ENCODE peak calls at places on chromosomes 3 and 15, in four cellular contexts. L, T, Y and P are unnamed samples.

GRCh38 chr3:14256561-14257342 is 78.1 kb downstream of the LSM3 start:
- DNase-seq in L (no peak), T (no peak), Y (peak; percentile 64), P (no peak)

GRCh38 chr15:64731807-64732151 is 43.6 kb downstream of the RBPMS2 start:
- DNase-seq in L (no peak), T (no peak), Y (no peak), P (no peak)

GRCh38 chr3:45541326-45542321 is 52.9 kb upstream of the LIMD1 start:
- DNase-seq in L (no peak), T (no peak), Y (no peak), P (peak; percentile 46)

GRCh38 chr15:74786659-74787165 is 4.8 kb downstream of the CSK start:
- DNase-seq in L (no peak), T (no peak), Y (no peak), P (no peak)

GRCh38 chr15:88878720-88879184 is 16.6 kb downstream of the HAPLN3 start:
- DNase-seq in L (peak; percentile 47), T (peak; percentile 55), Y (peak; percentile 71), P (no peak)

GRCh38 chr3:127984241-127984975 is 67.8 kb upstream of the SEC61A1 start:
- DNase-seq in L (no peak), T (no peak), Y (no peak), P (no peak)

GRCh38 chr3:156187146-156187769 is 66.9 kb downstream of the KCNAB1 start:
- DNase-seq in L (peak; percentile 21), T (peak; percentile 40), Y (no peak), P (no peak)

GRCh38 chr3:176577462-176577861 is 619.8 kb downstream of the TBL1XR1 start:
- DNase-seq in L (no peak), T (no peak), Y (no peak), P (no peak)

GRCh38 chr3:79506751-79507150 is 261.0 kb downstream of the ROBO1 start:
- DNase-seq in L (no peak), T (no peak), Y (no peak), P (no peak)

GRCh38 chr15:75349851-75350588 is 3.2 kb downstream of the NEIL1 start:
- DNase-seq in L (no peak), T (no peak), Y (no peak), P (peak; percentile 17)

GRCh38 chr15:98776607-98777281 is 128.4 kb downstream of the IGF1R start:
- DNase-seq in L (peak; percentile 38), T (peak; percentile 35), Y (peak; percentile 70), P (no peak)

GRCh38 chr3:21310176-21310575 is 440.8 kb downstream of the ZNF385D start:
- DNase-seq in L (no peak), T (no peak), Y (no peak), P (no peak)

GRCh38 chr3:132660745-132661067 is 577 bp downstream of the UBA5 start:
- DNase-seq in L (no peak), T (peak; percentile 13), Y (no peak), P (no peak)

GRCh38 chr3:24160424-24160823 is 215.3 kb downstream of the NR1D2 start:
- DNase-seq in L (no peak), T (peak; percentile 47), Y (no peak), P (no peak)

GRCh38 chr15:27486676-27487290 is 515.8 kb downstream of the GABRG3 start:
- DNase-seq in L (no peak), T (no peak), Y (no peak), P (no peak)

GRCh38 chr3:129985113-129985512 is 10.6 kb downstream of the TRH start:
- DNase-seq in L (no peak), T (no peak), Y (no peak), P (no peak)

GRCh38 chr15:79179108-79179561 is 88.6 kb upstream of the RASGRF1 start:
- DNase-seq in L (peak; percentile 25), T (peak; percentile 7), Y (no peak), P (no peak)

GRCh38 chr3:53422954-53423708 is 71.3 kb upstream of the CACNA1D start:
- DNase-seq in L (no peak), T (no peak), Y (no peak), P (no peak)

GRCh38 chr3:12044860-12045259 is 40.7 kb downstream of the SYN2 start:
- DNase-seq in L (no peak), T (no peak), Y (no peak), P (no peak)

DNA sequence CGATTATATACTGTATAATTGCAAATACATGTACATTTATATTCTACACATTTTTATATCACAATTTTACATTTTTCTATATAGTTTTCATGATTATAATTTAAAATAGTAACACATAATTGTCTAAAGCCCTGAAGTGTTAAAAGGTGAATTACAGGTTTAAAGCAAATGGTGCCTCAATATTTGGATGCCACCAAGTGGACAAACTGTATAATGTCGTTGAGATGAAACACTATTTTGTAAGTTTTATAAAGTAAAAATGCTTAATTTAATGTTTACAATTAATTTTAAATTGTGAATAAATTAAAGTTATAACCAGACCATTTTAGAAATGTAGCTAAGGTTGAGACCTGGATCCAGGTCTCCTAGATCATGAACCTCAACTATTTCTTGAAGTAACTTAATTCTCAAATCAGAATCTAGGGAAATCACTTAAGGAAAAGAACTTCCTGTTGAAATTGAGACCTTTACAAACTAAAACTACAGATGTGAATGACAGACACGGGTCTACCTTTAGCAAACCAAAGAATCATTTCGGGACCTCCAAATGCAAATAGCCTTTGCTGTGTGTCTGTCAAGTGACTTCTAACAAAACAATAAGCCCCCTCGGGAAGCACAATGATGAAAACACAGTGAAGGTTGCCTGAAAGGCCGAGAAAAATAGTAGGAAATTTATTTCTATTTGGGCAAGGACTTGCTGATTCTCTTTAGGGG is 37.8 kb downstream of the EHHADH start:
- DNase-seq in L (no peak), T (peak; percentile 48), Y (no peak), P (no peak)
- H3K4me3 ChIP-seq in L (peak overlapping the region; percentile 32), T (peak overlapping the region; percentile 21), Y (peak overlapping the region; percentile 35), P (no peak overlapping the region)

DNA sequence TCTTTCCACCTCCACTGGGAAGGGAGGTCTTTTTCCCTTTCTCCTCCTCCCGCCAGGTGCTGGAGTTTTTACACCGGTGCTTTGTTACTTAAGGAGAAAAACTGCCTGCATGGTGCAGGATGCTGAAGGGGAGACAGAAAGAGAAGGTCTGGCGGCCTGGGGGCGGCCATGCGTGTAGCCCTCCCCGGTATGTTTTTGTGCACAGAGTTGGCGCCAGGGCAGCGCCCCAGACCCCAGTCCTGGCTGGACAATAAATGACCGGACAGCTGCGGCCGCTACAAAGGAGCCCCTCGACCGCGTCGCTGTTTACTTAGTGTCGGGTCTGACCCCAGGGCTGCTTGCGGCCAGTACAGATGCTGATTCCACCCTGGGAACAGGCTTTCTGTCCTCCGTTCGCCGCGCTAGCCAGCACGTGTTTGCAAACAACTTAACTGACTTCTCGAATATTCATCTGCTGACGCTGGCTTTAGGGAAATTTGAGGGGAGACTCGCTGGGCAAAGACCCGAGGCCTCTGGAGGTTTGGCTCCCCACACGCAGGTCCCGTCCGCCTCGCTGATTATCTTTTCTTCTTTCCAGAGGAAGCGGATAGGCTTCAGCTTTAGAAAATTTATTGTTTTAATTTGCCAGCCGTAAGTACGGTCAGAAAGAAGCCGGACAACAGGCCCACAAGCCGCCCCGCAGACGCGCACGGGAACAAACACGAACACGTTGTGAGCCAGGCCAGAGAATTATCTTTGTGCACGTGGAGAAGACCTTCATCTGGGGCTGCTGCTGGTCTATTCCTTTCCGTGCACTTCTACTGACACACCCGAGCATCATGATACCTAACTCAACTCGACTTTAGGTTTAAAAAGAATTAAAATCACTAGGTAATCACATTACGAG is 46.9 kb downstream of the ZIC4 start:
- DNase-seq in L (no peak), T (no peak), Y (no peak), P (no peak)
- H3K4me3 ChIP-seq in L (no peak overlapping the region), T (no peak overlapping the region), Y (no peak overlapping the region), P (no peak overlapping the region)

GRCh38 chr3:125694761-125695294 is 99.5 kb upstream of the OSBPL11 start:
- DNase-seq in L (no peak), T (no peak), Y (no peak), P (no peak)
- H3K4me3 ChIP-seq in L (no peak overlapping the region), T (no peak overlapping the region), Y (no peak overlapping the region), P (no peak overlapping the region)

DNA sequence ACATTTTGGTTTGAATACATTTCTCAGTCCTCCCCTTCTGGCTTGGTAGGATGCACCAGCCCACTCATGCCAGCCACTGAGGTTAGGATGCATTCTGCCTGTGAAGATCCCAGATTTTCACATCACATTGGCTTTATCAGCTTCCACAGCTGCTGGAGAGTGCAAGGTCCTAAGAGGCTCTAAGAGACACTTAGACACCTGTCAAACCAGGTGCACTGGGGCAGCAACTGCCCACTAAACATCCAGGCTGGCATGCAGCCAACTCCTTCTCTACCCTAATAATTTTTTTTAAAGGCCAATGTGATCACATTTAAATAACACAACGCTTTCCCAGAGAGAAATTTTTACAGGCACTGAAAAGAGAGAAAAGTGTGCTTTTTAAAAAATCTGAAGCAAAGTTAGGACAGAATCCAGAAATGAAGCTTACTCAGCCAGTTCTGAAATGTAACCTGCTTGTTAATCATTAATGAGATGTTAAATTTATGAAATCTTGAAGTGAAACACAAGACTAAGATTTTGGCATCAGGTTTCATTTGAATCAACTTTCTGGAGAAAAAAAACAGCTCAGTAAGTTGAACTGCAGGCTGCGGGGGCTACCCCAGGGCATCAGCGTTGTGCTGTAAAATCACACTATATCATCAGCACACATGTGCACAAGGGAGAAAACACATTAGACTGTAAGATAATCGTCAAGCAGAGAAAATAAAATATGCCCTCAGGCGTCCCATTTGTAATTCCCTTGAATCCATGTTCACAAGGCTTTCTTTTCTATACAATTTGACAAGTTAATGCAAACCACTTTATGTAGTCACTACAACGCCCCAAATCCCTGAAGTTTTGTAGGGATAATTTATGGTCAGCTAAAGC is 312.9 kb downstream of the ZBBX start:
- DNase-seq in L (no peak), T (no peak), Y (no peak), P (no peak)
- H3K4me3 ChIP-seq in L (no peak overlapping the region), T (no peak overlapping the region), Y (no peak overlapping the region), P (no peak overlapping the region)